ENCODE peak calls at places on chromosomes 16 and 17, in five cellular contexts. A, F, P, U and W are unnamed samples. For H3K4me1, the result is how much of the 10 kb centered on the place peaks cover.

GRCh38 chr17:78996781-78997201 is 12.8 kb downstream of the CANT1 start:
- DNase-seq in A (no peak), F (no peak), P (no peak), U (no peak), W (no peak)

GRCh38 chr17:54626146-54626703 is 274.4 kb upstream of the TOM1L1 start:
- DNase-seq in A (no peak), F (no peak), P (no peak), U (no peak), W (no peak)

GRCh38 chr16:4388275-4389021 is 16.8 kb downstream of the VASN start:
- DNase-seq in A (no peak), F (no peak), P (no peak), U (no peak), W (no peak)

GRCh38 chr16:49932943-49933342 is 77.0 kb upstream of the ZNF423 start:
- DNase-seq in A (peak), F (no peak), P (no peak), U (no peak), W (no peak)

GRCh38 chr17:19376799-19377198 is 1.5 kb upstream of the MAPK7 start:
- DNase-seq in A (no peak), F (no peak), P (no peak), U (no peak), W (no peak)

GRCh38 chr17:48728232-48729231 is at the start of gene HOXB13:
- DNase-seq in A (no peak), F (peak), P (peak), U (no peak), W (no peak)

GRCh38 chr16:77111057-77111456 is 79.9 kb upstream of the MON1B start:
- DNase-seq in A (no peak), F (no peak), P (no peak), U (no peak), W (no peak)

GRCh38 chr17:79573196-79573929 is 37.5 kb downstream of the RBFOX3 start:
- DNase-seq in A (no peak), F (no peak), P (no peak), U (no peak), W (no peak)

GRCh38 chr16:30793508-30794069 is 6.6 kb upstream of the ZNF629 start:
- DNase-seq in A (no peak), F (no peak), P (no peak), U (no peak), W (no peak)

GRCh38 chr16:34803683-34804416 is 1344.4 kb downstream of the TP53TG3F start:
- DNase-seq in A (no peak), F (no peak), P (peak), U (no peak), W (no peak)
- H3K4me1 ChIP-seq in A (under half), F (under half), P (under half), U (under half), W (under half)

GRCh38 chr16:67953641-67954375 is 9.9 kb upstream of the LCAT start:
- DNase-seq in A (no peak), F (no peak), P (no peak), U (no peak), W (no peak)
- TF ChIP-seq CTCF in A (no peak), F (no peak), P (no peak), U (no peak), W (no peak)

GRCh38 chr17:60082946-60083471 is 4.3 kb upstream of the HEATR6 start:
- DNase-seq in A (no peak), F (no peak), P (no peak), U (no peak), W (no peak)

GRCh38 chr17:60077672-60078519 is 825 bp downstream of the HEATR6 start:
- DNase-seq in A (no peak), F (no peak), P (peak), U (no peak), W (no peak)

GRCh38 chr17:60079401-60079861 is 710 bp upstream of the HEATR6 start:
- DNase-seq in A (no peak), F (no peak), P (peak), U (no peak), W (no peak)

GRCh38 chr17:60077226-60077625 is 1.5 kb downstream of the HEATR6 start:
- DNase-seq in A (no peak), F (no peak), P (no peak), U (no peak), W (no peak)

DNA sequence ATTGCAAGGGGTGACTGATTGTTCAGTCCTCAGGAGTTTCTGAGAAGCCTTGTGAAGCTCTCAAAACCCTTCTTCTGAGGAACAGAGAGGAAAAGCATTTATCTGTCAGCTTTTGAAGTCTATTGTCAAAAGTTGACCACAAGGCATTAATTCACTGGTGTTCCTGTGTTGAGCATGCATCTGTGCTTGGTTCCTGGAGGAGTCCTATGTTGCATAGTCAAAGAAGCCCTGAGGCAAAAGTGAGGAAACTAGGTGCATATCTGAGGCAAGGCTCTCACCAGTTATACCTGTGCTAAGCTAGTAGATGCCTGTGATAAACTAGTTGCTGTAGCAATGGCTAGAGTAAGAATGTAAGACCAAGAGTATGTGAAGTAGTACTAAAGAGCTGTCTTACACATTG is 1.8 kb upstream of the HEATR6 start:
- DNase-seq in A (no peak), F (no peak), P (no peak), U (no peak), W (no peak)
- H3K4me1 ChIP-seq in A (under half), F (under half), P (under half), U (under half), W (under half)

GRCh38 chr16:1429026-1429425 is 1.9 kb upstream of the PERCC1 start:
- DNase-seq in A (no peak), F (no peak), P (no peak), U (no peak), W (no peak)

GRCh38 chr16:1429631-1430030 is 1.2 kb upstream of the PERCC1 start:
- DNase-seq in A (peak), F (no peak), P (no peak), U (no peak), W (no peak)

GRCh38 chr16:1427473-1428461 is 3.1 kb upstream of the PERCC1 start:
- DNase-seq in A (peak), F (no peak), P (peak), U (no peak), W (no peak)

GRCh38 chr16:1426734-1427451 is 4.0 kb upstream of the PERCC1 start:
- DNase-seq in A (no peak), F (no peak), P (peak), U (no peak), W (no peak)

DNA sequence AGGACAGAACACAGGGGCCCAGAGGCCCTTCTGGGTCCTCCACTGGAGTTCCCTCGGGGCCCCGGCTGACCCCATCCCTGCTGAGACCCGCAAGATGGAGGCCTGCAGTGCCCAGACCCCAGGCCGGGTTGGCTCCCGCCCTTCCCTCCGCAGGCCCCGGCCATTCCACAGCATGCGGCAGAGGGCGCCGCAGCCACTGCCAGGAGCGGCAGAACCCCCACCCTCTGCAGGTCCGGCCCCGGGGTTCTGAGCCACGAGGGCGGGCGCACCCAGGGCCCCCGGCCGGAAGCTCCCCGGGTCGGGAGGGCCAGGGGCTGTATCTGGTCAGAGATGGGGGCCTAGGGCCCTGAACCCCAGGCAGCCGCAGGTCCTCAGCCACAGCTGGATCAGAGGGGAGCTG is 2.4 kb upstream of the PERCC1 start:
- DNase-seq in A (peak), F (no peak), P (no peak), U (no peak), W (no peak)
- TF ChIP-seq CTCF in A (peak), F (peak), P (peak), U (peak), W (peak)